ENCODE peak calls at places on chromosomes 13 and 19, in ten cellular contexts. One of them, this sample, is unnamed. For H3K4me1, the result is how much of the 10 kb centered on the place peaks cover.

GRCh38 chr13:101942038-101942437 is 459.8 kb downstream of the FGF14 start:
- DNase-seq in cardiac muscle cell: peak
- DNase-seq in IMR-90: peak
- DNase-seq in uterus: no peak
- DNase-seq in kidney: no peak
- DNase-seq in heart left ventricle: no peak
- DNase-seq in stomach: no peak
- DNase-seq in SK-N-SH: peak
- DNase-seq in mucosa of descending colon: no peak
- DNase-seq in lung: no peak
- DNase-seq in this sample: peak

GRCh38 chr19:19486343-19487076 is 28.8 kb downstream of the TSSK6 start:
- DNase-seq in cardiac muscle cell: no peak
- DNase-seq in IMR-90: no peak
- DNase-seq in uterus: no peak
- DNase-seq in kidney: peak
- DNase-seq in heart left ventricle: no peak
- DNase-seq in stomach: no peak
- DNase-seq in SK-N-SH: no peak
- DNase-seq in mucosa of descending colon: peak
- DNase-seq in lung: no peak
- DNase-seq in this sample: no peak

GRCh38 chr13:79374578-79374977 is 31.5 kb downstream of the RBM26 start:
- DNase-seq in cardiac muscle cell: no peak
- DNase-seq in IMR-90: no peak
- DNase-seq in uterus: no peak
- DNase-seq in kidney: no peak
- DNase-seq in heart left ventricle: no peak
- DNase-seq in stomach: no peak
- DNase-seq in SK-N-SH: peak
- DNase-seq in mucosa of descending colon: no peak
- DNase-seq in lung: no peak
- DNase-seq in this sample: no peak

GRCh38 chr13:42720116-42720857 is 61.1 kb upstream of the FAM216B start:
- DNase-seq in cardiac muscle cell: peak
- DNase-seq in IMR-90: peak
- DNase-seq in uterus: peak
- DNase-seq in kidney: no peak
- DNase-seq in heart left ventricle: no peak
- DNase-seq in stomach: peak
- DNase-seq in SK-N-SH: no peak
- DNase-seq in mucosa of descending colon: no peak
- DNase-seq in lung: no peak
- DNase-seq in this sample: peak

GRCh38 chr19:29690842-29691241 is 24.2 kb downstream of the C19orf12 start:
- DNase-seq in cardiac muscle cell: peak
- DNase-seq in IMR-90: peak
- DNase-seq in uterus: no peak
- DNase-seq in kidney: no peak
- DNase-seq in heart left ventricle: no peak
- DNase-seq in stomach: no peak
- DNase-seq in SK-N-SH: no peak
- DNase-seq in mucosa of descending colon: no peak
- DNase-seq in lung: no peak
- DNase-seq in this sample: peak

GRCh38 chr13:100235311-100235901 is 146.5 kb downstream of the PCCA start:
- DNase-seq in cardiac muscle cell: peak
- DNase-seq in IMR-90: peak
- DNase-seq in uterus: no peak
- DNase-seq in kidney: no peak
- DNase-seq in heart left ventricle: no peak
- DNase-seq in stomach: no peak
- DNase-seq in SK-N-SH: peak
- DNase-seq in mucosa of descending colon: no peak
- DNase-seq in lung: no peak
- DNase-seq in this sample: peak

GRCh38 chr13:82747948-82748347 is 1134.3 kb downstream of the SLITRK1 start:
- DNase-seq in cardiac muscle cell: peak
- DNase-seq in IMR-90: peak
- DNase-seq in uterus: no peak
- DNase-seq in kidney: no peak
- DNase-seq in heart left ventricle: no peak
- DNase-seq in stomach: no peak
- DNase-seq in SK-N-SH: no peak
- DNase-seq in mucosa of descending colon: no peak
- DNase-seq in lung: no peak
- DNase-seq in this sample: no peak

GRCh38 chr13:59343132-59343531 is 820.6 kb downstream of the DIAPH3 start:
- DNase-seq in cardiac muscle cell: no peak
- DNase-seq in IMR-90: no peak
- DNase-seq in uterus: no peak
- DNase-seq in kidney: no peak
- DNase-seq in heart left ventricle: no peak
- DNase-seq in stomach: no peak
- DNase-seq in SK-N-SH: no peak
- DNase-seq in mucosa of descending colon: no peak
- DNase-seq in lung: no peak
- DNase-seq in this sample: no peak

GRCh38 chr19:10074153-10074552 is 12.0 kb upstream of the SHFL start:
- DNase-seq in cardiac muscle cell: peak
- DNase-seq in IMR-90: peak
- DNase-seq in uterus: no peak
- DNase-seq in kidney: no peak
- DNase-seq in heart left ventricle: no peak
- DNase-seq in stomach: no peak
- DNase-seq in SK-N-SH: no peak
- DNase-seq in mucosa of descending colon: no peak
- DNase-seq in lung: no peak
- DNase-seq in this sample: peak

GRCh38 chr19:42606660-42607351 is 12.1 kb upstream of the CEACAM8 start:
- DNase-seq in cardiac muscle cell: peak
- DNase-seq in IMR-90: peak
- DNase-seq in uterus: no peak
- DNase-seq in kidney: peak
- DNase-seq in heart left ventricle: peak
- DNase-seq in stomach: peak
- DNase-seq in SK-N-SH: peak
- DNase-seq in mucosa of descending colon: peak
- DNase-seq in lung: peak
- DNase-seq in this sample: peak

GRCh38 chr19:48997972-48998371 is 4.3 kb downstream of the RUVBL2 start:
- DNase-seq in cardiac muscle cell: peak
- DNase-seq in IMR-90: peak
- DNase-seq in uterus: no peak
- DNase-seq in kidney: no peak
- DNase-seq in heart left ventricle: no peak
- DNase-seq in stomach: peak
- DNase-seq in SK-N-SH: peak
- DNase-seq in mucosa of descending colon: no peak
- DNase-seq in lung: no peak
- DNase-seq in this sample: peak

GRCh38 chr19:2315818-2316353 is 7.9 kb upstream of the LINGO3 start:
- DNase-seq in cardiac muscle cell: peak
- DNase-seq in IMR-90: peak
- DNase-seq in uterus: no peak
- DNase-seq in kidney: no peak
- DNase-seq in heart left ventricle: peak
- DNase-seq in stomach: peak
- DNase-seq in SK-N-SH: peak
- DNase-seq in mucosa of descending colon: peak
- DNase-seq in lung: peak
- DNase-seq in this sample: peak

GRCh38 chr19:7928741-7929701 is 3.1 kb upstream of the CTXN1 start:
- DNase-seq in cardiac muscle cell: peak
- DNase-seq in IMR-90: peak
- DNase-seq in uterus: peak
- DNase-seq in kidney: peak
- DNase-seq in heart left ventricle: no peak
- DNase-seq in stomach: no peak
- DNase-seq in SK-N-SH: peak
- DNase-seq in mucosa of descending colon: peak
- DNase-seq in lung: no peak
- DNase-seq in this sample: peak

GRCh38 chr19:45677351-45678230 is 9.6 kb downstream of the GIPR start:
- DNase-seq in cardiac muscle cell: peak
- DNase-seq in IMR-90: peak
- DNase-seq in uterus: peak
- DNase-seq in kidney: peak
- DNase-seq in heart left ventricle: peak
- DNase-seq in stomach: peak
- DNase-seq in SK-N-SH: peak
- DNase-seq in mucosa of descending colon: peak
- DNase-seq in lung: peak
- DNase-seq in this sample: peak

GRCh38 chr19:52963229-52963760 is 614 bp upstream of the ZNF816 start:
- DNase-seq in cardiac muscle cell: no peak
- DNase-seq in IMR-90: no peak
- DNase-seq in uterus: no peak
- DNase-seq in kidney: peak
- DNase-seq in heart left ventricle: no peak
- DNase-seq in stomach: no peak
- DNase-seq in SK-N-SH: peak
- DNase-seq in mucosa of descending colon: peak
- DNase-seq in lung: no peak
- DNase-seq in this sample: peak

GRCh38 chr13:99614465-99614885 is 113.2 kb downstream of the TM9SF2 start:
- DNase-seq in cardiac muscle cell: peak
- DNase-seq in IMR-90: no peak
- DNase-seq in uterus: no peak
- DNase-seq in kidney: no peak
- DNase-seq in heart left ventricle: no peak
- DNase-seq in stomach: peak
- DNase-seq in SK-N-SH: peak
- DNase-seq in mucosa of descending colon: no peak
- DNase-seq in lung: no peak
- DNase-seq in this sample: peak

GRCh38 chr19:41511628-41512027 is 64.3 kb upstream of the CEACAM21 start:
- DNase-seq in cardiac muscle cell: no peak
- DNase-seq in IMR-90: no peak
- DNase-seq in uterus: no peak
- DNase-seq in kidney: no peak
- DNase-seq in heart left ventricle: no peak
- DNase-seq in stomach: no peak
- DNase-seq in SK-N-SH: no peak
- DNase-seq in mucosa of descending colon: no peak
- DNase-seq in lung: no peak
- DNase-seq in this sample: no peak

GRCh38 chr19:47430041-47430802 is 10.9 kb upstream of the MEIS3 start:
- DNase-seq in cardiac muscle cell: peak
- DNase-seq in IMR-90: peak
- DNase-seq in uterus: no peak
- DNase-seq in kidney: peak
- DNase-seq in heart left ventricle: no peak
- DNase-seq in stomach: peak
- DNase-seq in SK-N-SH: no peak
- DNase-seq in mucosa of descending colon: peak
- DNase-seq in lung: peak
- DNase-seq in this sample: no peak
- TF ChIP-seq CTCF in cardiac muscle cell: peak
- TF ChIP-seq CTCF in IMR-90: no peak
- TF ChIP-seq CTCF in uterus: no peak
- TF ChIP-seq CTCF in kidney: peak
- TF ChIP-seq CTCF in heart left ventricle: no peak
- TF ChIP-seq CTCF in stomach: no peak
- TF ChIP-seq CTCF in SK-N-SH: no peak
- TF ChIP-seq CTCF in mucosa of descending colon: no peak
- TF ChIP-seq CTCF in lung: no peak
- TF ChIP-seq CTCF in this sample: no peak

GRCh38 chr19:17109962-17110598 is 34.5 kb downstream of the MYO9B start:
- DNase-seq in cardiac muscle cell: no peak
- DNase-seq in IMR-90: no peak
- DNase-seq in uterus: no peak
- DNase-seq in kidney: peak
- DNase-seq in heart left ventricle: peak
- DNase-seq in stomach: peak
- DNase-seq in SK-N-SH: no peak
- DNase-seq in mucosa of descending colon: peak
- DNase-seq in lung: peak
- DNase-seq in this sample: no peak
- H3K4me1 ChIP-seq in cardiac muscle cell: under half
- H3K4me1 ChIP-seq in IMR-90: under half
- H3K4me1 ChIP-seq in uterus: under half
- H3K4me1 ChIP-seq in kidney: under half
- H3K4me1 ChIP-seq in heart left ventricle: under half
- H3K4me1 ChIP-seq in stomach: under half
- H3K4me1 ChIP-seq in SK-N-SH: under half
- H3K4me1 ChIP-seq in mucosa of descending colon: under half
- H3K4me1 ChIP-seq in lung: under half
- H3K4me1 ChIP-seq in this sample: under half

DNA sequence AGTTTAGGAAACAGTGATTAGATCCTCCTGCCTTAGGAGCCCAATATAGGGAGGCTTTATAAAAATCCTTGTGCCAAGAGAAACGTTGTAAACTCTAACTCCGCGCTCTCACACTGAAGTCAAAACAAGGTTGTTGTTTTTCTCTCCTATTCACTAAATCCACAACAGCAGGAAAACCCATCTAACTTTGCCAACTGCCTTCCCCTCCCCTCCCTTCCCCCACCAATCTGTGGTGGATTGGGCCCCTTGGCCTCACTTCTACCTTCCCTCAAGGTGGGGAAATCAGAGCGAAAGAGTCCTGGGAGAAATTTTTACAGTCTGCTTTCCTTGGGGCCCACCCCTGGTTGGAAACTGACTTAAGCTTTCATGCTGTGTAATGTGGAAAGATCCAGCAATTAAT is 1.4 kb downstream of the DHRS12 start:
- DNase-seq in cardiac muscle cell: no peak
- DNase-seq in IMR-90: no peak
- DNase-seq in uterus: no peak
- DNase-seq in kidney: no peak
- DNase-seq in heart left ventricle: no peak
- DNase-seq in stomach: no peak
- DNase-seq in SK-N-SH: no peak
- DNase-seq in mucosa of descending colon: no peak
- DNase-seq in lung: no peak
- DNase-seq in this sample: no peak
- H3K4me3 ChIP-seq in cardiac muscle cell: no peak
- H3K4me3 ChIP-seq in IMR-90: no peak
- H3K4me3 ChIP-seq in uterus: no peak
- H3K4me3 ChIP-seq in kidney: no peak
- H3K4me3 ChIP-seq in heart left ventricle: peak
- H3K4me3 ChIP-seq in stomach: no peak
- H3K4me3 ChIP-seq in SK-N-SH: no peak
- H3K4me3 ChIP-seq in mucosa of descending colon: no peak
- H3K4me3 ChIP-seq in lung: no peak
- H3K4me3 ChIP-seq in this sample: no peak

DNA sequence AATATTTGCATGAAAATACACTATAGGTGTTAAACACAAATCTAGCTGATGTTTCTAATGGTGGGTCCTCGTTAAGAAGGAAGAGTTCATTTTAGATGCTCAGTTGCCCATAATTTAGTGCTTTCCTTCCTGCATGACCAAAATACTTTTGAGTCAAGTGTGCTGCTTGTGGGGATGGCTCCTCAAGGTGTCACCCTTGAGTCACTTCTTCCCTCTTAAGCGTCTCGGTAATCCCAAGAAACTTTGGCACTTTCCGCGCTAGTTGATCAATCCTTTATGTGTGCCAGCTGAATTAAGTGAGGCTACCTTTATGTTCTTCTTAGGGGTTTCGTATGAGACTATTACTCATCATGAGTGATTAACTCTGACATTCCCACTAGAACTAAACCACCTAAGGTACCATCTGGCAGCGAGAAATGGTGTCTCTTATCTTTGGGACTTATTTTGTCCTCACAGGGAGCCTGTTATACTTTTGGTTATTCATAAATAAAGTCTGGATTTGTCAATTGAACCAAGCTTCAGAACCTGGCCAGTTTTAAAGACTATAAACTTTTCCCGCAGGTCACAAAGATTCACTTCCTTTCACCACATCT is 106.8 kb downstream of the NHLRC3 start:
- DNase-seq in cardiac muscle cell: peak
- DNase-seq in IMR-90: peak
- DNase-seq in uterus: peak
- DNase-seq in kidney: peak
- DNase-seq in heart left ventricle: peak
- DNase-seq in stomach: peak
- DNase-seq in SK-N-SH: peak
- DNase-seq in mucosa of descending colon: no peak
- DNase-seq in lung: no peak
- DNase-seq in this sample: peak
- TF ChIP-seq CTCF in cardiac muscle cell: peak
- TF ChIP-seq CTCF in IMR-90: peak
- TF ChIP-seq CTCF in uterus: peak
- TF ChIP-seq CTCF in kidney: peak
- TF ChIP-seq CTCF in heart left ventricle: peak
- TF ChIP-seq CTCF in stomach: no peak
- TF ChIP-seq CTCF in SK-N-SH: peak
- TF ChIP-seq CTCF in mucosa of descending colon: peak
- TF ChIP-seq CTCF in lung: peak
- TF ChIP-seq CTCF in this sample: peak

This sample was measured in BE2C.